ENCODE peak calls at places on chromosomes 16 and 17, in nine cellular contexts. F is adipocyte; T is tibial nerve; M is mammary epithelial cell; J is ascending aorta; B is uterus; U is neural progenitor cell; G is effector memory CD4-positive, alpha-beta T cell; K is GM23338. O is an unnamed sample.

GRCh38 chr17:80254396-80255241 is 6.0 kb upstream of the RNF213 start:
- DNase-seq in U (no peak), T (peak; percentile 23), B (no peak), K (no peak), F (peak; percentile 92), M (peak; percentile 87), G (peak; percentile 45), J (no peak), O (peak; percentile 93)

GRCh38 chr17:48605409-48605864 is 651 bp upstream of the HOXB6 start:
- DNase-seq in F (no peak), T (no peak), M (no peak), J (no peak), U (no peak), B (no peak), K (peak; percentile 59), G (no peak), O (no peak)

GRCh38 chr16:24685539-24686432 is 43.7 kb upstream of the TNRC6A start:
- DNase-seq in U (peak; percentile 48), J (peak; percentile 34), G (no peak), K (peak; percentile 80), T (peak; percentile 41), B (peak; percentile 83), F (peak; percentile 73), M (peak; percentile 63), O (peak; percentile 92)

GRCh38 chr16:20878682-20879147 is 21.4 kb downstream of the DCUN1D3 start:
- DNase-seq in G (no peak), F (no peak), U (no peak), J (no peak), K (no peak), T (no peak), B (no peak), M (no peak), O (no peak)

GRCh38 chr17:40086150-40087044 is 14.0 kb downstream of the NR1D1 start:
- DNase-seq in M (no peak), K (peak; percentile 90), G (no peak), B (peak; percentile 59), F (peak; percentile 70), J (no peak), T (no peak), U (peak; percentile 83), O (no peak)

GRCh38 chr16:49930841-49931240 is 74.9 kb upstream of the ZNF423 start:
- DNase-seq in F (no peak), U (no peak), T (no peak), K (no peak), B (no peak), G (no peak), J (no peak), M (no peak), O (no peak)

GRCh38 chr16:65244811-65245210 is 122.9 kb upstream of the CDH11 start:
- DNase-seq in M (no peak), K (no peak), G (no peak), B (no peak), U (no peak), F (no peak), T (no peak), J (no peak), O (no peak)

GRCh38 chr17:6870841-6871240 is 39.3 kb upstream of the TEKT1 start:
- DNase-seq in M (no peak), U (no peak), G (no peak), J (no peak), T (no peak), F (no peak), K (no peak), B (no peak), O (no peak)

GRCh38 chr17:79690988-79691836 is 39.5 kb upstream of the ENPP7 start:
- DNase-seq in F (no peak), K (no peak), T (no peak), B (no peak), U (no peak), M (no peak), G (no peak), J (no peak), O (no peak)

GRCh38 chr17:21094298-21094704 is 32.5 kb upstream of the DHRS7B start:
- DNase-seq in F (no peak), J (no peak), T (no peak), K (no peak), U (no peak), G (no peak), B (no peak), M (no peak), O (no peak)

GRCh38 chr17:72527819-72528218 is 407.0 kb downstream of the SOX9 start:
- DNase-seq in K (no peak), J (no peak), F (no peak), B (no peak), U (no peak), M (no peak), G (no peak), T (no peak), O (no peak)
- H3K4me1 ChIP-seq in K (peaks cover 5% of the 10 kb centered on the region), J (no peaks in the 10 kb centered on the region), F (no peaks in the 10 kb centered on the region), B (no peaks in the 10 kb centered on the region), U (peaks cover 17% of the 10 kb centered on the region), M (no peaks in the 10 kb centered on the region), G (no peaks in the 10 kb centered on the region), T (no peaks in the 10 kb centered on the region), O (no peaks in the 10 kb centered on the region)

GRCh38 chr17:61402073-61402541 is 2.5 kb downstream of the TBX2 start:
- DNase-seq in T (no peak), U (no peak), F (peak; percentile 47), M (no peak), B (no peak), G (no peak), K (no peak), J (no peak), O (no peak)

GRCh38 chr17:61403846-61404701 is 4.4 kb downstream of the TBX2 start:
- DNase-seq in F (peak; percentile 81), J (no peak), T (no peak), B (no peak), K (peak; percentile 48), M (no peak), G (no peak), U (peak; percentile 59), O (no peak)

GRCh38 chr17:61404702-61405046 is 5.0 kb downstream of the TBX2 start:
- DNase-seq in T (no peak), G (no peak), J (no peak), M (no peak), F (no peak), B (no peak), K (peak; percentile 59), U (no peak), O (no peak)

GRCh38 chr17:61401280-61402072 is 1.8 kb downstream of the TBX2 start:
- DNase-seq in T (no peak), K (no peak), U (peak; percentile 21), M (no peak), G (no peak), B (no peak), J (no peak), F (peak; percentile 42), O (no peak)

DNA sequence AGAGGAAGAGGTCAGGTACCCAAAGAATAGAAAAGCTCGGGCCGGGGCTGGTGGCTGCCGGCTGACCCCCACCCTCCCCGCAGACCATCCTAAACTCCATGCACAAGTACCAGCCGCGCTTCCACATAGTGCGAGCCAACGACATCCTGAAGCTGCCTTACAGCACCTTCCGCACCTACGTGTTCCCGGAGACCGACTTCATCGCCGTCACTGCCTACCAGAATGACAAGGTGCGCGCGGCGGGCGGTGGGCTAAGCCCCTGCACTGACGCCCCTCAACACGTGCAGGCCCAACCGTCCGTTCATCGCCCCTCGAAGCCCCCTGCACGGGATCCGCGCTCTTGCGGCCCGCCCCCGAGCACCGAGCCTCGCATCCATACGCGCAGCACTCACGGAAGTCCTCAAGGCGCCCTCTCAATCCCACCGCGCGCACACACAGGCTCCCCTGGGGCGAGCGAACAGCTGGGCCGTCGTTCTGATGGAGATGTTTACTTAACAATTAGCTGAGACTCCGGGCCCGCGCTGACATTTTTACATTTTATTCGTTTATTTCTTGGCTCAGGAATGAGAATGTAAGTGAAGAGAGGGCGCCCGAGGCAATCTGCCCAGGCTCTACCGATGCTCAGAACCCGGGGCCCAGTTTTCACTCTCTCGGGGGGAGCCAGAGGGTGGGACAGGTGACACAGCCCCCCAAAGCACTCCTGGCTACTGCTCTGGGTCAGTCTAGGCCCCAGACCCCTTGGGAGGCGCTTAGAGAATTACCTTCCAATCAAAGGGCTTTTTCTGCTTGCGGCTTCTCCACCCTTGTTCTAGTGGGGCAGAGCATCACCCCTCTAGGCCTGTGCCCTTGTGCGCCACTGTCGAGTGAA is 3.6 kb downstream of the TBX2 start:
- DNase-seq in G (no peak), U (peak; percentile 67), J (no peak), B (no peak), K (peak; percentile 75), F (peak; percentile 77), M (no peak), T (no peak), O (no peak)
- H3K4me1 ChIP-seq in G (peaks cover 57% of the 10 kb centered on the region), U (peaks cover 19% of the 10 kb centered on the region), J (peaks cover 26% of the 10 kb centered on the region), B (no peaks in the 10 kb centered on the region), K (peaks cover 21% of the 10 kb centered on the region), F (peaks cover 35% of the 10 kb centered on the region), M (peaks cover 6% of the 10 kb centered on the region), T (no peaks in the 10 kb centered on the region), O (peaks cover 26% of the 10 kb centered on the region)

GRCh38 chr17:29050176-29050575 is 7.2 kb downstream of the PIPOX start:
- DNase-seq in T (no peak), J (no peak), B (no peak), F (no peak), K (no peak), M (peak; percentile 21), G (no peak), U (no peak), O (no peak)

GRCh38 chr17:29048440-29049360 is 5.8 kb downstream of the PIPOX start:
- DNase-seq in F (no peak), G (no peak), U (peak; percentile 65), J (no peak), M (no peak), K (peak; percentile 33), B (no peak), T (no peak), O (no peak)

GRCh38 chr17:29049541-29050150 is 6.7 kb downstream of the PIPOX start:
- DNase-seq in M (no peak), T (no peak), G (no peak), B (no peak), J (no peak), U (no peak), K (no peak), F (no peak), O (no peak)

GRCh38 chr17:29051194-29051593 is 8.3 kb downstream of the PIPOX start:
- DNase-seq in T (no peak), M (no peak), B (no peak), K (no peak), G (no peak), J (no peak), U (no peak), F (no peak), O (no peak)

DNA sequence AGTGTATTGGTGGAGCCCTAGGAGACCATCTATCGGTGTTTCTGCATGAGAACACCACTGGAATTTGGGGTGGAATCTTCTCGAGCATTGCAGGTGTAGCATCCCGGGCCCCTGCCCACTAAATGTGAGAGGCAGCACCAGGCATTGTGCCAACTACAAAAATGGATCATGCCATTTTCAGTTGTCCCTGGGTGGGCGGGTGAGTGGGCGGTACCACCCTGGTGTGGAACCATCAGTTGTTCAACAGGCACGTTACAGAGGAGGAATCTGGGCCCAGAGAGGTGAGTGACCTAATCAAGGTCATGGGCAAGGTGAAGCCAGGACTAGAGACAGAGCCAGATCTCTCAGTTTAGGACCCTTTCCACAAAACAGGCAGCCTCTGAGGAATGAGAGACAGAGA is 8.8 kb downstream of the PIPOX start:
- DNase-seq in K (no peak), G (no peak), U (no peak), B (no peak), M (no peak), T (no peak), J (no peak), F (no peak), O (no peak)
- H3K4me1 ChIP-seq in K (peaks cover 20% of the 10 kb centered on the region), G (no peaks in the 10 kb centered on the region), U (peaks cover 33% of the 10 kb centered on the region), B (no peaks in the 10 kb centered on the region), M (no peaks in the 10 kb centered on the region), T (no peaks in the 10 kb centered on the region), J (no peaks in the 10 kb centered on the region), F (peaks cover 1% of the 10 kb centered on the region), O (no peaks in the 10 kb centered on the region)

GRCh38 chr17:45936610-45937009 is 42.3 kb downstream of the MAPT start:
- DNase-seq in J (no peak), B (no peak), F (no peak), G (no peak), M (no peak), T (no peak), K (no peak), U (no peak), O (no peak)
- H3K4me1 ChIP-seq in J (peaks cover 6% of the 10 kb centered on the region), B (no peaks in the 10 kb centered on the region), F (peaks cover 10% of the 10 kb centered on the region), G (no peaks in the 10 kb centered on the region), M (no peaks in the 10 kb centered on the region), T (no peaks in the 10 kb centered on the region), K (peaks cover 11% of the 10 kb centered on the region), U (no peaks in the 10 kb centered on the region), O (no peaks in the 10 kb centered on the region)

O was measured in SJSA1.